ENCODE peak calls at places on chromosomes 5 and 9, in four cellular contexts. E, A, X and Z are unnamed samples.

GRCh38 chr5:78006449-78006848 is 230.3 kb upstream of the TBCA start:
- DNase-seq in E (no peak), A (no peak), X (no peak), Z (no peak)

GRCh38 chr5:14465776-14466175 is 115.8 kb upstream of the OTULINL start:
- DNase-seq in E (no peak), A (no peak), X (no peak), Z (no peak)

GRCh38 chr5:112141582-112141981 is 277.5 kb downstream of the EPB41L4A start:
- DNase-seq in E (no peak), A (no peak), X (no peak), Z (no peak)

GRCh38 chr5:142810081-142810480 is 39.9 kb downstream of the ARHGAP26 start:
- DNase-seq in E (no peak), A (no peak), X (no peak), Z (no peak)

GRCh38 chr9:113863345-113863744 is 12.8 kb upstream of the ZNF618 start:
- DNase-seq in E (no peak), A (no peak), X (no peak), Z (no peak)

GRCh38 chr5:54774281-54775171 is 210.9 kb downstream of the ESM1 start:
- DNase-seq in E (no peak), A (no peak), X (no peak), Z (no peak)

GRCh38 chr9:33436445-33436844 is 10.9 kb downstream of the AQP3 start:
- DNase-seq in E (no peak), A (no peak), X (no peak), Z (no peak)

GRCh38 chr5:95804765-95805539 is 17.6 kb downstream of the GLRX start:
- DNase-seq in E (no peak), A (no peak), X (no peak), Z (no peak)

GRCh38 chr5:141355641-141356040 is 820 bp downstream of the PCDHGA4 start:
- DNase-seq in E (no peak), A (no peak), X (no peak), Z (no peak)

GRCh38 chr9:129285979-129286772 is 108.1 kb upstream of the IER5L start:
- DNase-seq in E (no peak), A (no peak), X (peak; percentile 26), Z (no peak)

GRCh38 chr9:133263557-133263956 is 11.4 kb downstream of the ABO start:
- DNase-seq in E (no peak), A (no peak), X (no peak), Z (no peak)

GRCh38 chr9:92059669-92060068 is 55.5 kb downstream of the SPTLC1 start:
- DNase-seq in E (no peak), A (no peak), X (no peak), Z (no peak)

GRCh38 chr9:118529210-118529609 is 825.0 kb downstream of the TLR4 start:
- DNase-seq in E (no peak), A (no peak), X (no peak), Z (no peak)

GRCh38 chr5:158434749-158435148 is 575.8 kb upstream of the CLINT1 start:
- DNase-seq in E (no peak), A (no peak), X (no peak), Z (no peak)

GRCh38 chr5:58156354-58156753 is 303.5 kb downstream of the PLK2 start:
- DNase-seq in E (no peak), A (no peak), X (no peak), Z (no peak)

GRCh38 chr5:153991168-153991567 is 47.5 kb downstream of the FAM114A2 start:
- DNase-seq in E (no peak), A (no peak), X (no peak), Z (no peak)

GRCh38 chr5:179893958-179894895 is 13.5 kb downstream of the TBC1D9B start:
- DNase-seq in E (no peak), A (no peak), X (no peak), Z (no peak)

GRCh38 chr5:94027145-94027544 is 285.7 kb upstream of the POU5F2 start:
- DNase-seq in E (no peak), A (no peak), X (no peak), Z (no peak)

GRCh38 chr5:151799407-151799806 is 27.7 kb downstream of the G3BP1 start:
- DNase-seq in E (no peak), A (no peak), X (no peak), Z (no peak)

GRCh38 chr5:112418412-112419049 is 546 bp downstream of the EPB41L4A start:
- DNase-seq in E (no peak), A (no peak), X (no peak), Z (no peak)

GRCh38 chr5:131450941-131451340 is 184.1 kb downstream of the RAPGEF6 start:
- DNase-seq in E (no peak), A (no peak), X (no peak), Z (no peak)

GRCh38 chr9:111728143-111728542 is 66.6 kb downstream of the SHOC1 start:
- DNase-seq in E (no peak), A (no peak), X (no peak), Z (no peak)

GRCh38 chr9:113328045-113328782 is 11.9 kb downstream of the WDR31 start:
- DNase-seq in E (no peak), A (no peak), X (no peak), Z (no peak)

GRCh38 chr5:140402258-140403074 is 833 bp downstream of the ANKHD1 start:
- DNase-seq in E (peak; percentile 54), A (peak; percentile 31), X (peak; percentile 76), Z (peak; percentile 53)

GRCh38 chr9:31597977-31598376 is 786.5 kb upstream of the ACO1 start:
- DNase-seq in E (no peak), A (no peak), X (no peak), Z (no peak)

GRCh38 chr5:176176231-176176630 is 62.0 kb upstream of the SIMC1 start:
- DNase-seq in E (no peak), A (no peak), X (no peak), Z (no peak)

GRCh38 chr5:155259648-155260047 is 246.1 kb downstream of the KIF4B start:
- DNase-seq in E (no peak), A (no peak), X (no peak), Z (no peak)

GRCh38 chr5:31993182-31993961 is 180.7 kb downstream of the GOLPH3 start:
- DNase-seq in E (no peak), A (no peak), X (no peak), Z (no peak)

GRCh38 chr5:168991311-168991710 is 309.6 kb downstream of the SLIT3 start:
- DNase-seq in E (no peak), A (peak; percentile 9), X (peak; percentile 55), Z (no peak)

GRCh38 chr5:175321927-175322532 is 122.0 kb downstream of the DRD1 start:
- DNase-seq in E (no peak), A (no peak), X (peak; percentile 70), Z (peak; percentile 72)

GRCh38 chr5:128304791-128305190 is 221.2 kb downstream of the SLC12A2 start:
- DNase-seq in E (no peak), A (no peak), X (no peak), Z (no peak)